ENCODE peak calls at places on chromosomes 13 and 19, in four cellular contexts. I is K562, U is HepG2, W is GM12878. C is an unnamed sample.

GRCh38 chr13:49789961-49790360 is 2.5 kb downstream of the KPNA3 start:
- DNase-seq in I (no peak), W (no peak), U (no peak), C (no peak)

GRCh38 chr13:85549819-85550218 is 249.4 kb downstream of the SLITRK6 start:
- DNase-seq in I (no peak), W (no peak), U (no peak), C (no peak)

GRCh38 chr19:56671613-56671994 is at the start of gene ZNF835:
- DNase-seq in W (no peak), I (no peak), U (no peak), C (no peak)

GRCh38 chr13:102846261-102847015 is 606 bp downstream of the ERCC5 start:
- DNase-seq in W (no peak), U (peak; percentile 21), I (no peak), C (peak; percentile 62)

GRCh38 chr19:46000497-46001246 is 5.4 kb downstream of the CCDC61 start:
- DNase-seq in U (no peak), W (no peak), I (peak; percentile 85), C (no peak)

GRCh38 chr13:74052402-74052928 is 81.7 kb downstream of the KLF12 start:
- DNase-seq in W (no peak), I (no peak), U (peak; percentile 13), C (no peak)

GRCh38 chr13:109654341-109655205 is 131.8 kb downstream of the IRS2 start:
- DNase-seq in U (no peak), W (no peak), I (no peak), C (no peak)

GRCh38 chr13:32086791-32087441 is 55.3 kb downstream of the FRY start:
- DNase-seq in I (no peak), W (no peak), U (no peak), C (no peak)

GRCh38 chr13:51629711-51630575 is 45.7 kb downstream of the WDFY2 start:
- DNase-seq in W (no peak), U (no peak), I (no peak), C (no peak)

GRCh38 chr13:41457589-41458186 is 338 bp downstream of the RGCC start:
- DNase-seq in I (peak; percentile 52), W (no peak), U (no peak), C (no peak)

GRCh38 chr19:39408392-39409206 is 2.0 kb downstream of the ZFP36 start:
- DNase-seq in I (no peak), W (no peak), U (no peak), C (peak; percentile 32)

GRCh38 chr19:13029893-13030292 is 34.6 kb downstream of the NFIX start:
- DNase-seq in I (no peak), U (no peak), W (no peak), C (peak; percentile 16)

GRCh38 chr13:99282264-99283231 is 24.4 kb upstream of the GPR18 start:
- DNase-seq in I (no peak), U (no peak), W (no peak), C (no peak)

GRCh38 chr13:45364876-45365557 is 24.0 kb upstream of the TPT1 start:
- DNase-seq in I (no peak), W (no peak), U (no peak), C (no peak)

GRCh38 chr13:27395007-27395510 is 29.4 kb upstream of the GTF3A start:
- DNase-seq in I (no peak), W (no peak), U (no peak), C (no peak)

GRCh38 chr13:40388617-40389016 is 277.8 kb downstream of the FOXO1 start:
- DNase-seq in I (no peak), W (peak; percentile 70), U (no peak), C (no peak)

GRCh38 chr13:107104631-107105030 is 536.7 kb upstream of the ARGLU1 start:
- DNase-seq in W (no peak), I (no peak), U (no peak), C (no peak)

GRCh38 chr19:39356647-39357046 is 14.4 kb downstream of the SAMD4B start:
- DNase-seq in W (no peak), I (peak; percentile 83), U (no peak), C (no peak)

GRCh38 chr19:13978721-13979191 is 26.4 kb downstream of the DCAF15 start:
- DNase-seq in I (peak; percentile 67), U (no peak), W (no peak), C (no peak)

GRCh38 chr13:24680258-24680920 is at the start of gene ATP12A:
- DNase-seq in I (no peak), U (no peak), W (no peak), C (no peak)

GRCh38 chr13:42985312-42986175 is 6.5 kb downstream of the EPSTI1 start:
- DNase-seq in W (no peak), U (no peak), I (no peak), C (no peak)

GRCh38 chr19:11574689-11575088 is 2.8 kb downstream of the ACP5 start:
- DNase-seq in I (no peak), U (no peak), W (no peak), C (no peak)

GRCh38 chr13:66114127-66114526 is 1116.0 kb downstream of the PCDH9 start:
- DNase-seq in W (no peak), U (no peak), I (no peak), C (no peak)

GRCh38 chr19:11264452-11265176 is 2.3 kb upstream of the DOCK6 start:
- DNase-seq in I (peak; percentile 31), U (peak; percentile 31), W (peak; percentile 8), C (peak; percentile 70)

GRCh38 chr13:21767032-21767431 is 96.2 kb downstream of the FGF9 start:
- DNase-seq in W (no peak), U (no peak), I (no peak), C (no peak)

GRCh38 chr19:35088514-35088913 is 27.1 kb upstream of the FXYD3 start:
- DNase-seq in U (no peak), I (no peak), W (no peak), C (no peak)

GRCh38 chr19:50648659-50649058 is 586 bp upstream of the C19orf81 start:
- DNase-seq in I (no peak), U (no peak), W (no peak), C (no peak)

GRCh38 chr13:21435710-21436151 is 23.4 kb downstream of the ZDHHC20 start:
- DNase-seq in U (peak; percentile 71), I (peak; percentile 51), W (peak; percentile 63), C (peak; percentile 85)

GRCh38 chr13:112510002-112510780 is 77.8 kb downstream of the TUBGCP3 start:
- DNase-seq in I (peak; percentile 24), W (no peak), U (peak; percentile 52), C (peak; percentile 53)

GRCh38 chr13:49214917-49215376 is 5.2 kb upstream of the MLNR start:
- DNase-seq in I (no peak), W (no peak), U (peak; percentile 78), C (no peak)

GRCh38 chr13:108686027-108686426 is 56.6 kb downstream of the MYO16 start:
- DNase-seq in W (no peak), U (no peak), I (no peak), C (no peak)

GRCh38 chr19:18321729-18322091 is 1.2 kb downstream of the LSM4 start:
- DNase-seq in W (no peak), I (peak; percentile 17), U (no peak), C (no peak)
- H2AFZ ChIP-seq in W (no peak overlapping the region), I (no peak overlapping the region), U (no peak overlapping the region), C (no peak overlapping the region)

GRCh38 chr19:3664879-3665642 is 35.2 kb downstream of the PIP5K1C start:
- DNase-seq in W (no peak), U (no peak), I (no peak), C (no peak)

GRCh38 chr19:3667766-3668165 is 32.5 kb downstream of the PIP5K1C start:
- DNase-seq in I (no peak), U (no peak), W (no peak), C (no peak)

GRCh38 chr19:3663838-3664237 is 36.4 kb downstream of the PIP5K1C start:
- DNase-seq in U (no peak), I (no peak), W (no peak), C (no peak)

GRCh38 chr19:3667037-3667638 is 33.1 kb downstream of the PIP5K1C start:
- DNase-seq in U (no peak), I (no peak), W (no peak), C (no peak)

DNA sequence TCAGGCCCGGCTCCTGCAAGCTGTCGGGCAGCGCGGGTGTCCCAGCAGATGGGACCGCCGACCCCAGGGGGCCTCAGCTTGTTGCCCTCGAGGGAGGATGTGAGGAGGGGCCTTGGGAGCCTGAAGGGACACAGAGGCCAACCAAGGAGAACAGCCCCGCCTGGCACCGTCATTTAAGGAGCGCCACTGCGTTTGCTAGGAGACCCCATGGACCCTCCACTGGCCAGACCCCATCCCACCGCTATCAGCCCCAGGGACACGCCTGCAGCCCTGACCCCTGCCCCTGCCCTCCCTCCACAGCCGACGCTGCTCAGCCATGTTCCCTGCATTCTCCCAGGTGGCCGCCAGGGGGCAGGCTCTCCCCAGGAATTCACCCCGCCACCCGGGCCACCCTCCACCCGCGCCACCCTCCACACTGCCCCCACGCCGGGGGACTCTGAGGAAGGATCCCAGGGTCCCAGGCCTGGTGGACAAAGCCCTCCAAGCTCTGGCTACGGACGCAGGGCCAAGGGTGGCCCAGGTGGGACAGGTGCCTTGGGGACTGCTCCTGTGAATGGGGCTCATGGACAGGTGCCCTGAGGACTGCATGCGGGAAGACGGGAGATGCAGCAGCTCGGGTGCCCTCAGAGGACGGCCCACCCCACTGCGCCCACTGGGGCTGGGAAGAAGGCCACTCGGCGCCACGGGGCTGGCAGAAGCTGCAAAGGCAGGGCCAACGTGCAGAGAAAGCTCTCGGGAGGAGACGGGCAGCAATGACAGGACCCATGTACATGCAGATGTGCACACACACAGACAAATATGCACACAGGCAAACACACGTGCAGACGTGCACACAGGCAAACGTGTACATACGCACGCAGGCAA is 34.4 kb downstream of the PIP5K1C start:
- DNase-seq in I (peak; percentile 90), U (peak; percentile 13), W (no peak), C (peak; percentile 46)
- TF ChIP-seq MYC in I (no peak), U (no peak), W (no peak), C (no peak)

DNA sequence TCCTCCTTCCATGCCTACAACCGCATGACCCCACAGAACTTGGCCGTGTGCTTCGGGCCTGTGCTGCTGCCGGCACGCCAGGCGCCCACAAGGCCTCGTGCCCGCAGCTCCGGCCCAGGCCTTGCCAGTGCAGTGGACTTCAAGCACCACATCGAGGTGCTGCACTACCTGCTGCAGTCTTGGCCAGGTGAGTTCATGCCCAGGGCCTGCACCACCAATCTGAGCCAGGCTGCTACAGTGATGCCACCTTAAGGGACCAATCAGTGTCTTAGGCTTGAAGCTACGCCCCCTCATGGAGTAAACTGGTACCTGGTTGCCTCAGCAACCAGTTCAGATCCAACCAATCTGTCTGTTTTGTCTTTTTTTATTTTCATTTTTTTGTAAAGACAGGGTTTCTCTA is 5.2 kb downstream of the SYDE1 start:
- DNase-seq in U (peak; percentile 24), W (no peak), I (peak; percentile 63), C (no peak)
- TF ChIP-seq CTCF in U (peak; percentile 16), W (peak; percentile 4), I (no peak), C (no peak)

DNA sequence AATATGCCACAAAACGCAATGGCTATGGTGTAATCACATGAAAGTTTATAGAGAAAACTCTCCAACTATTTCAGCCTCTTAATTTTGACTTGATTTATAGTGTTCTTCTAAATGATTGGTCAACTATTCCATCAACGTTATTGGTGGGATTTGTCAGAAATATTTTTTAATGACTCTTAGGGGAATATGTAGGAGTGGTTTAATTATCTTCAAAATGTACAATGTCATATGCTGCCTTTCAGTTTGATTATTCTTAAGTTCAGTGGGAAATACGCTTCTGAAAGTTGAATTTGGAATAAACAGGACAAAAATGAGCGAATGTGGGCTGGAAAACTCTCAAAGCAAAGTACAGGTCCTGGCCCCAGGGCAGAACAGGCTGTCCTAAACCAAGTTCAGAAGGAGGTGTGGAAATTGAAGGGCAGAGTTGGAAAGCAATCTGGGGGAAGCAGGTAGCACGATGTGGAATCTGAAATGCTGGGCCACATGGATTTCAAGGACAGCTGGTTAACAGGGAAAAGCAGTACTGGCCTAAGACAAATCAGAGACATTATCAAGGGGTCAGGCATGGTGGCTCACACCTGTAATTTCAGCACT is 60.8 kb upstream of the MYCBP2 start:
- DNase-seq in U (no peak), W (no peak), I (no peak), C (no peak)
- H2AFZ ChIP-seq in U (no peak overlapping the region), W (no peak overlapping the region), I (no peak overlapping the region), C (no peak overlapping the region)

GRCh38 chr13:25990801-25991200 is 61.0 kb downstream of the SHISA2 start:
- DNase-seq in U (no peak), W (no peak), I (no peak), C (no peak)
- TF ChIP-seq MYC in U (no peak), W (no peak), I (no peak), C (no peak)

C was measured in endothelial cell of umbilical vein.